ENCODE peak calls at places on chromosome 13, in four cellular contexts. R is H1, L is endothelial cell of umbilical vein, W is HCT116. A is an unnamed sample.

GRCh38 chr13:35131471-35131870 is 189.4 kb downstream of the NBEA start:
- DNase-seq in R (no peak), L (no peak), W (no peak), A (no peak)

GRCh38 chr13:78323848-78324247 is 279.5 kb downstream of the POU4F1 start:
- DNase-seq in R (no peak), L (peak), W (no peak), A (no peak)

GRCh38 chr13:74528751-74529513 is 394.7 kb upstream of the KLF12 start:
- DNase-seq in R (no peak), L (no peak), W (no peak), A (peak)

GRCh38 chr13:27450921-27451461 is 627 bp upstream of the MTIF3 start:
- DNase-seq in R (no peak), L (peak), W (peak), A (no peak)

GRCh38 chr13:49610176-49610575 is 18.1 kb upstream of the ARL11 start:
- DNase-seq in R (no peak), L (no peak), W (no peak), A (no peak)

GRCh38 chr13:45481688-45482087 is 16.9 kb downstream of the COG3 start:
- DNase-seq in R (no peak), L (peak), W (no peak), A (no peak)

GRCh38 chr13:45932611-45933182 is 81.1 kb upstream of the SIAH3 start:
- DNase-seq in R (no peak), L (no peak), W (no peak), A (no peak)

GRCh38 chr13:82993417-82993816 is 888.9 kb downstream of the SLITRK1 start:
- DNase-seq in R (no peak), L (no peak), W (no peak), A (no peak)

GRCh38 chr13:81051873-81052272 is 710.9 kb upstream of the SPRY2 start:
- DNase-seq in R (no peak), L (peak), W (no peak), A (no peak)

GRCh38 chr13:72808917-72809500 is 27.1 kb downstream of the PIBF1 start:
- DNase-seq in R (no peak), L (peak), W (no peak), A (peak)

GRCh38 chr13:22469421-22469820 is 711.4 kb upstream of the SGCG start:
- DNase-seq in R (no peak), L (no peak), W (no peak), A (no peak)

GRCh38 chr13:65946387-65946786 is 1283.7 kb downstream of the PCDH9 start:
- DNase-seq in R (no peak), L (no peak), W (no peak), A (no peak)

GRCh38 chr13:50127726-50128291 is 112.6 kb downstream of the KCNRG start:
- DNase-seq in R (no peak), L (no peak), W (no peak), A (no peak)

GRCh38 chr13:105638446-105638845 is 897.0 kb downstream of the EFNB2 start:
- DNase-seq in R (no peak), L (no peak), W (no peak), A (no peak)

GRCh38 chr13:79660361-79660760 is 179.4 kb downstream of the NDFIP2 start:
- DNase-seq in R (no peak), L (no peak), W (no peak), A (no peak)

GRCh38 chr13:75934889-75935288 is 298.8 kb downstream of the LMO7 start:
- DNase-seq in R (no peak), L (no peak), W (no peak), A (no peak)

GRCh38 chr13:40145139-40145538 is 489.7 kb downstream of the COG6 start:
- DNase-seq in R (no peak), L (no peak), W (no peak), A (no peak)

GRCh38 chr13:95641961-95642621 is 2.4 kb downstream of the DZIP1 start:
- DNase-seq in R (no peak), L (peak), W (no peak), A (no peak)

GRCh38 chr13:100273576-100273975 is 184.7 kb downstream of the PCCA start:
- DNase-seq in R (no peak), L (no peak), W (no peak), A (no peak)

GRCh38 chr13:39100996-39101751 is 62.9 kb downstream of the NHLRC3 start:
- DNase-seq in R (no peak), L (no peak), W (no peak), A (no peak)

GRCh38 chr13:106867249-106867648 is 299.3 kb upstream of the ARGLU1 start:
- DNase-seq in R (no peak), L (peak), W (no peak), A (no peak)

GRCh38 chr13:22926176-22927007 is 254.4 kb upstream of the SGCG start:
- DNase-seq in R (peak), L (no peak), W (no peak), A (no peak)

GRCh38 chr13:114097893-114098688 is 34.3 kb downstream of the RASA3 start:
- DNase-seq in R (no peak), L (no peak), W (no peak), A (no peak)

GRCh38 chr13:35179494-35179893 is 237.4 kb downstream of the NBEA start:
- DNase-seq in R (no peak), L (no peak), W (no peak), A (no peak)

GRCh38 chr13:46178821-46179220 is 3.2 kb downstream of the LCP1 start:
- DNase-seq in R (no peak), L (no peak), W (no peak), A (no peak)

GRCh38 chr13:45219938-45220375 is 19.1 kb upstream of the KCTD4 start:
- DNase-seq in R (no peak), L (peak), W (peak), A (no peak)

GRCh38 chr13:21537105-21537504 is 66.9 kb downstream of the MICU2 start:
- DNase-seq in R (no peak), L (no peak), W (no peak), A (no peak)

GRCh38 chr13:98752942-98753290 is 444 bp upstream of the SLC15A1 start:
- DNase-seq in R (no peak), L (no peak), W (no peak), A (no peak)

GRCh38 chr13:98755116-98755515 is 2.6 kb upstream of the SLC15A1 start:
- DNase-seq in R (no peak), L (no peak), W (no peak), A (no peak)

GRCh38 chr13:98752111-98752941 is at the start of gene SLC15A1:
- DNase-seq in R (no peak), L (peak), W (no peak), A (no peak)

GRCh38 chr13:98749501-98749900 is 3.0 kb downstream of the SLC15A1 start:
- DNase-seq in R (no peak), L (no peak), W (no peak), A (no peak)

DNA sequence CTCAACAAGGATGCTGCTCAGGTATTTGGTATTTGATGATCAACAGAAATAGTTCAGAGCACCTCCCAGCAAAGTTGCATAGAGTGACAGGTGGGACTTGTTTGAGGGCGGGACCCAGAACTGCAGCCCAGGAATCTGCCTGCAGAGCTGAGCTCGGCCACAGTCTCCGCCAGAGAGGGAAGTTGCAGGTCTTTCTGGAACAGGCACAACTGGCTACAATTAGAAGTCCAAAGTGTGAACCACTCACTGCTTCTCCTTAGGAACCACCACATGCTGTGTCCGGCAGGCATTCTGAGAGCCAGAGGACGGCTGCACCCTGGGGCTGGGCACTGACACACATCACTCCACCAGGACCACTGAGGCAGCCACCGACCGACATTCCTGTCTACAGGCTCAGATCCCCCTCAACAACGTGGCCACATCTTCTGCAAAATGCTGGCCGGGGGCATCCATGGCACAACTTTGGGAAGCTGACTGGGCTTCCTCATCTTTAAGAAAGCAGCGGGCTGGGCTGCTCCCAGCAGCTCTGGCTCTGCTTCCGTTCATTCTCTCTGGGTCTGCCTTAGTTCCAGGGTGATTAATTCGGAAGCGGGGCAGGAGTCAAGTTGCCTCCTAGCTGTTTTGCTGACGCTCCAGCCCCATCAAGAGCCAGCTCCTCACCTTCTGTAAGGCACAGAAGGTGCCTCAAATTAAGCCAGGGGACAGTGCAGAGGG is 918 bp downstream of the SLC15A1 start:
- DNase-seq in R (no peak), L (peak), W (no peak), A (no peak)
- TF ChIP-seq POLR2AphosphoS5 in R (no peak), L (no peak), W (no peak), A (no peak)

GRCh38 chr13:110483386-110483785 is 78.1 kb downstream of the RAB20 start:
- DNase-seq in R (no peak), L (no peak), W (no peak), A (no peak)

GRCh38 chr13:110484290-110485048 is 77.1 kb downstream of the RAB20 start:
- DNase-seq in R (no peak), L (no peak), W (no peak), A (no peak)

GRCh38 chr13:110485604-110486003 is 75.9 kb downstream of the RAB20 start:
- DNase-seq in R (peak), L (no peak), W (no peak), A (no peak)

GRCh38 chr13:110490009-110490770 is 71.3 kb downstream of the RAB20 start:
- DNase-seq in R (no peak), L (no peak), W (no peak), A (no peak)

GRCh38 chr13:110486061-110486780 is 75.3 kb downstream of the RAB20 start:
- DNase-seq in R (no peak), L (no peak), W (no peak), A (no peak)
- H3K9ac ChIP-seq in R (no peak), L (no peak), W (no peak), A (no peak)

GRCh38 chr13:25847145-25847544 is 204.7 kb downstream of the SHISA2 start:
- DNase-seq in R (no peak), L (no peak), W (no peak), A (no peak)
- H3K4me3 ChIP-seq in R (no peak), L (no peak), W (no peak), A (no peak)

GRCh38 chr13:19959831-19960672 is 1.5 kb downstream of the ZMYM2 start:
- DNase-seq in R (peak), L (peak), W (peak), A (peak)
- TF ChIP-seq POLR2AphosphoS5 in R (peak), L (no peak), W (peak), A (peak)

DNA sequence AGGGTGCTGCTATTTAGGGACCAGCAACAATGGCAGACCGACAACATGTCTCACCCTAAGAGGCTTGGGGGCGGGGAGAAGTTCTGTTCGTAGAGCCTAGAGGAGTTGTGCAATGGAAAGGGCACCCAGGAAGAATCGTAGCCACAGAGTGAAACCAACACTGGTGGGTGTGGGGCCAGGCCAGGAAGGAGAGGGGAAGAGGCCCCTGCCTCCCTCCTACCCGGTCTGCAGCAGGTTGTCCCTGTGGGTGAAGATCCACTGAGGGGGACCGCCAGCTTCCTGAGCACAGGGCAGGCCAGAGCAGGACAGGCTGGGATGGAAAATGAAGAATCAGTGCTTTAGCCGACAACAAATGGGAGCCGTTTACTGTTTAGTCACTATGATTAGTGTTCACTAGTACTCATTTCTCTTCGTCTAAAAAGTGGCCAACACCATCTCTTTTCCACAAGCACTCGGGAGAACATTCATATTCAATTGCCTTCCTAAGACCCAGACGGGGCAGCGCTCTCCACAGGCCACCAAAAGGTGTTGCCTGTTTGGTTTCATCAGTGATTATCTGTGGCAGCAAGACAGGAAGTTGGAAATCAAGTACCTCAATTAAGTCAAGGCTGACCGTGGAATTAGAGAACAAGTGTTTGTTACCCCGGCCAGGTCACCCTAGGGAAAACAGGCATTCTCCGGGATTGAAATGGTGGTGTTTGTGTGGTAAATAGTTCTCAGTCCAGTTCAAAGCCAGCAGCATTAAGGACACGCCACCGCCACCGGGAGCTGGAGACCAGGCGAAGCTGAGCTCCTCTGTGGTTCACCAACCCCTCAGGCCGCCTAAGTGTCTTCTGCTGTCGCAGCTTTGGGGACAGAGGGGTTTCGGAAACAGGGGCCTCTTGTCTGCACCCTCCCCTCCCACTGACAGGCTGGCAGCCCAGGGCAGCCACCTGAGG is 1.0 kb upstream of the ATP11A start:
- DNase-seq in R (no peak), L (peak), W (no peak), A (no peak)
- H3K9ac ChIP-seq in R (no peak), L (peak), W (no peak), A (peak)

A was measured in SK-N-MC.